ENCODE peak calls at places on chromosomes 12 and 14, in four cellular contexts. I, Y, H and S are unnamed samples.

GRCh38 chr12:131372706-131373195 is 338.1 kb upstream of the SFSWAP start:
- DNase-seq in Y (no peak), I (peak), H (no peak), S (no peak)

GRCh38 chr14:85572845-85573244 is 42.9 kb downstream of the FLRT2 start:
- DNase-seq in I (no peak), H (peak), Y (peak), S (no peak)

GRCh38 chr14:64856528-64857445 is 22.9 kb downstream of the SPTB start:
- DNase-seq in H (no peak), Y (no peak), I (peak), S (no peak)

GRCh38 chr12:110042260-110042659 is 6.1 kb downstream of the C12orf76 start:
- DNase-seq in I (no peak), H (no peak), Y (no peak), S (no peak)

GRCh38 chr14:68851078-68851477 is 58.2 kb upstream of the ZFP36L1 start:
- DNase-seq in I (no peak), H (no peak), Y (no peak), S (no peak)

GRCh38 chr12:133073836-133074235 is 6.9 kb upstream of the ZNF140 start:
- DNase-seq in I (no peak), H (no peak), Y (no peak), S (no peak)

GRCh38 chr12:121776190-121777098 is 17.0 kb downstream of the RHOF start:
- DNase-seq in Y (peak), I (peak), H (no peak), S (no peak)

GRCh38 chr12:109716512-109717389 is 3.1 kb downstream of the FAM222A start:
- DNase-seq in Y (peak), I (no peak), H (no peak), S (no peak)

GRCh38 chr12:63150255-63151060 is 543 bp downstream of the AVPR1A start:
- DNase-seq in H (no peak), Y (no peak), I (peak), S (no peak)

GRCh38 chr14:51369814-51370213 is 129.8 kb downstream of the TMX1 start:
- DNase-seq in Y (no peak), I (peak), H (no peak), S (no peak)

GRCh38 chr14:99717682-99718013 is 33.5 kb downstream of the CYP46A1 start:
- DNase-seq in I (no peak), H (no peak), Y (no peak), S (no peak)

GRCh38 chr12:19058235-19059021 is 71.1 kb upstream of the PLEKHA5 start:
- DNase-seq in I (peak), H (no peak), Y (no peak), S (no peak)

GRCh38 chr12:119659289-119659897 is 8.5 kb upstream of the PRKAB1 start:
- DNase-seq in H (no peak), Y (no peak), I (peak), S (no peak)

GRCh38 chr12:74900232-74900631 is 309.4 kb downstream of the KCNC2 start:
- DNase-seq in H (no peak), Y (no peak), I (no peak), S (no peak)

GRCh38 chr12:74906224-74906623 is 303.4 kb downstream of the KCNC2 start:
- DNase-seq in I (no peak), Y (no peak), H (no peak), S (no peak)

GRCh38 chr12:74899031-74899829 is 310.4 kb downstream of the KCNC2 start:
- DNase-seq in H (no peak), I (no peak), Y (no peak), S (no peak)

GRCh38 chr12:74897425-74898211 is 312.0 kb downstream of the KCNC2 start:
- DNase-seq in I (no peak), H (no peak), Y (no peak), S (no peak)

DNA sequence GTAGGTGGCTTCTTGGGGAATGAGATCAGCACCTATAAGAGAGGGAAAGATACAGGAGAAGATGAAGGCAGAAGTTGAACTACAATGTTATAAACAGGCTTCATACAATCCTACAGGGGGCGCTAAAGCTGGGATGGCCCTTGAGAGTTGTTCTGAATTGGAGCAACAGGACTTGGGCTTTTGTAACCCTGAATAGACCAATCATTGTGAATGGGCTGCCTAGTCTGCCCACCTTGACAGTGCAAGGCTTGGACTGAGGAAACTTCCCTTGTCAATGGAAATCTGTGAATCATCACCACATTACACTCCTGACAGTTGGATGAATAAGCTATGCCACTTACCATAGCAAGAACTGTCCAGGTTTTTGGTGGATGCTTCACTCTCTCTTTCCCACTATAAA is 306.1 kb downstream of the KCNC2 start:
- DNase-seq in I (peak), H (peak), Y (no peak), S (no peak)
- TF ChIP-seq CTCF in I (peak), H (peak), Y (peak), S (peak)

DNA sequence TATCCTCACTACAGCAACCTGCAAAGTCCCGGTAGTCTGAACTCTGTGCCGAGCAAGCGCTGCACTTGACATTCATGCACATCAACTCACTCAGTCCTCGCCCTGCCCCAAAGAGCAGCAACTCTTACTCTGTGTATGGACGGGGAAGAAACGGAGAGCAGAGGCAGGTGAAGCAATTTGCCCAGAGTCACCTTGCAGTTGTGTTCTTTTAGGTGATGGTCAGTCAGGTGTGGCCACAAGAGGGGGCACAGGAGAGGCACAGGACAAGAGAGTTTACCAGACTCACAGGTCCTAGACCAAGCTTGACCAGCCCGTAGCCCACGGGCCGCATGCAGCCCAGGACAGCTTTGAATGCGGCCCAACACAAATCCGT is 39.1 kb downstream of the TSPAN11 start:
- DNase-seq in Y (no peak), I (peak), H (no peak), S (no peak)
- TF ChIP-seq CTCF in Y (peak), I (peak), H (peak), S (peak)

GRCh38 chr12:69388371-69388770 is 28.8 kb downstream of the YEATS4 start:
- DNase-seq in H (peak), I (no peak), Y (peak), S (peak)
- TF ChIP-seq CTCF in H (peak), I (peak), Y (peak), S (peak)

GRCh38 chr12:103503546-103504480 is 8.0 kb upstream of the C12orf42 start:
- DNase-seq in Y (no peak), I (peak), H (no peak), S (no peak)
- TF ChIP-seq CTCF in Y (no peak), I (peak), H (peak), S (no peak)

DNA sequence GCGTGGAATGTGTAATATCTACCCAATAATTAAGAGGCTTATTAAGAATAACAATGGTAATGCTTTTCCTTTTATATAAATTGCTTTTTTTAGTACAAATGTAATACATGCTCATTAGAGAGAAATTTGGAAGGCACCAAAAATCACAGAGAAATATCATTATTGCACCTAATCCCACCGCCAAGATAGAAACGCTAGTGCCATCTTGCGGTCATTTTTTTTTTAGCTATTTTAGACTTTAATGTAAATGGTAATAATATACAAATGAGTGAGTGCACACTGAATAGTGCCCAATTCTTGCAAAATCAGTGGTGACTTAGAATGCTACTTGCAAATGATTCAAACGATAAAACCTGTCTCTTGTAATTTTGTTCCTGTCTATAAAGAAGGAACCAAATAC is 576.8 kb upstream of the TMEM132C start:
- DNase-seq in H (no peak), I (no peak), Y (no peak), S (no peak)
- TF ChIP-seq CTCF in H (peak), I (peak), Y (no peak), S (no peak)

GRCh38 chr12:12399161-12399560 is 42.3 kb downstream of the BORCS5 start:
- DNase-seq in Y (no peak), I (no peak), H (no peak), S (no peak)

GRCh38 chr12:12396727-12397126 is 39.8 kb downstream of the BORCS5 start:
- DNase-seq in H (no peak), I (no peak), Y (no peak), S (no peak)

GRCh38 chr12:12399906-12400305 is 43.0 kb downstream of the BORCS5 start:
- DNase-seq in H (no peak), Y (no peak), I (no peak), S (no peak)

GRCh38 chr12:12397184-12397583 is 40.3 kb downstream of the BORCS5 start:
- DNase-seq in I (no peak), H (no peak), Y (no peak), S (no peak)

GRCh38 chr12:12398026-12398859 is 41.4 kb downstream of the BORCS5 start:
- DNase-seq in H (peak), Y (peak), I (no peak), S (peak)
- TF ChIP-seq CTCF in H (no peak), Y (no peak), I (peak), S (peak)

DNA sequence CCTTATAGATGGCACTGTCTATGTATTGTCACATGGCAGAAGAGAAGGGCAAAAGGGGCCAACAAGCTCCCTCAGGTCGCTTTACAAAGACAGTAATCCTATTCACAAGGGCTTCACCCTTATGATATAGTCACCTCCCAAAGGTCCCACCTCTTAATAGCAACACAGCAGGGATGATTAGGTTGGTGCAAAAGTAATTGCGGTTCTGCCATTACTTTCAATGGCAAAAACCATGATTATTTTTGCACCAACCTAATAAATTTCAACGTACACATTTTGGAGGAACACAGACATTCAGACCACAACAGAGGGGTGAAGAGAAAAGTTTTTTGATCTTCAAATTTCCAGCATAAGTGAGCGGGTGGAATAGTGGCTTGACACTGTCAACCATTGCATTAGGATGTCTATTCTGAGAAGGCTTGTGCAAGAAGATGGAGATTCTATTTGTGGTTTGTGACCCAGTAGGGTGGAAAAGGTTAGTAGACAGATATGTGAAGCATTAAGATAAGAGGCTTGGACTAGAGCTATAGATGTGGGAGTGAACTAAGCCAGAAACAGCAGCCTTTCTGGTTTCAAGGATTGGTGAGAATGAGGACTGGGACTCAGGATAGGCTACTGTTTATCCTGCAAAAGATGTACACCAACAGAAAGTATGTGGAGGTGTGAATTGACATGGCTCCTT is 75.5 kb upstream of the CPSF6 start:
- DNase-seq in I (no peak), Y (no peak), H (no peak), S (no peak)
- TF ChIP-seq CTCF in I (no peak), Y (no peak), H (no peak), S (no peak)